ENCODE peak calls at places on chromosome 6, in nine cellular contexts. One of them, this sample, is unnamed. For H3K9me3, the result is how much of the 10 kb centered on the place peaks cover.

GRCh38 chr6:22467645-22468044 is 101.7 kb upstream of the HDGFL1 start:
- DNase-seq in CD8-positive, alpha-beta T cell: no peak
- DNase-seq in adipocyte: no peak
- DNase-seq in CD8-positive, alpha-beta memory T cell: no peak
- DNase-seq in IMR-90: no peak
- DNase-seq in breast epithelium: no peak
- DNase-seq in CD4-positive, alpha-beta memory T cell: no peak
- DNase-seq in heart left ventricle: no peak
- DNase-seq in hepatocyte: no peak
- DNase-seq in this sample: no peak

GRCh38 chr6:121881974-121882667 is 446.7 kb downstream of the GJA1 start:
- DNase-seq in IMR-90: peak
- DNase-seq in CD8-positive, alpha-beta T cell: no peak
- DNase-seq in hepatocyte: no peak
- DNase-seq in CD4-positive, alpha-beta memory T cell: no peak
- DNase-seq in heart left ventricle: no peak
- DNase-seq in adipocyte: peak
- DNase-seq in breast epithelium: no peak
- DNase-seq in CD8-positive, alpha-beta memory T cell: no peak
- DNase-seq in this sample: no peak

GRCh38 chr6:127186889-127187288 is 68.4 kb downstream of the RSPO3 start:
- DNase-seq in hepatocyte: peak
- DNase-seq in breast epithelium: no peak
- DNase-seq in adipocyte: no peak
- DNase-seq in CD8-positive, alpha-beta memory T cell: peak
- DNase-seq in IMR-90: no peak
- DNase-seq in CD8-positive, alpha-beta T cell: peak
- DNase-seq in heart left ventricle: peak
- DNase-seq in CD4-positive, alpha-beta memory T cell: peak
- DNase-seq in this sample: peak

GRCh38 chr6:86535141-86535540 is 402.2 kb upstream of the HTR1E start:
- DNase-seq in adipocyte: no peak
- DNase-seq in heart left ventricle: no peak
- DNase-seq in hepatocyte: peak
- DNase-seq in CD4-positive, alpha-beta memory T cell: no peak
- DNase-seq in breast epithelium: no peak
- DNase-seq in CD8-positive, alpha-beta memory T cell: no peak
- DNase-seq in CD8-positive, alpha-beta T cell: no peak
- DNase-seq in IMR-90: no peak
- DNase-seq in this sample: no peak

GRCh38 chr6:2990179-2990931 is 9.3 kb upstream of the NQO2 start:
- DNase-seq in CD4-positive, alpha-beta memory T cell: no peak
- DNase-seq in adipocyte: peak
- DNase-seq in CD8-positive, alpha-beta memory T cell: no peak
- DNase-seq in breast epithelium: no peak
- DNase-seq in heart left ventricle: no peak
- DNase-seq in hepatocyte: peak
- DNase-seq in IMR-90: no peak
- DNase-seq in CD8-positive, alpha-beta T cell: peak
- DNase-seq in this sample: no peak

GRCh38 chr6:27505209-27506027 is 32.5 kb upstream of the ZNF184 start:
- DNase-seq in CD8-positive, alpha-beta memory T cell: peak
- DNase-seq in adipocyte: peak
- DNase-seq in CD4-positive, alpha-beta memory T cell: peak
- DNase-seq in hepatocyte: peak
- DNase-seq in IMR-90: peak
- DNase-seq in breast epithelium: peak
- DNase-seq in heart left ventricle: no peak
- DNase-seq in CD8-positive, alpha-beta T cell: peak
- DNase-seq in this sample: peak

GRCh38 chr6:41625442-41625841 is 12.8 kb upstream of the MDFI start:
- DNase-seq in heart left ventricle: peak
- DNase-seq in IMR-90: no peak
- DNase-seq in CD4-positive, alpha-beta memory T cell: no peak
- DNase-seq in adipocyte: no peak
- DNase-seq in CD8-positive, alpha-beta memory T cell: peak
- DNase-seq in hepatocyte: no peak
- DNase-seq in breast epithelium: no peak
- DNase-seq in CD8-positive, alpha-beta T cell: no peak
- DNase-seq in this sample: no peak

GRCh38 chr6:36389353-36389752 is 1.9 kb upstream of the ETV7 start:
- DNase-seq in hepatocyte: no peak
- DNase-seq in adipocyte: no peak
- DNase-seq in CD8-positive, alpha-beta memory T cell: no peak
- DNase-seq in IMR-90: no peak
- DNase-seq in breast epithelium: no peak
- DNase-seq in CD4-positive, alpha-beta memory T cell: no peak
- DNase-seq in CD8-positive, alpha-beta T cell: no peak
- DNase-seq in heart left ventricle: no peak
- DNase-seq in this sample: no peak

GRCh38 chr6:104862456-104862855 is 2.7 kb upstream of the HACE1 start:
- DNase-seq in CD8-positive, alpha-beta T cell: no peak
- DNase-seq in CD8-positive, alpha-beta memory T cell: no peak
- DNase-seq in adipocyte: no peak
- DNase-seq in IMR-90: peak
- DNase-seq in hepatocyte: no peak
- DNase-seq in breast epithelium: no peak
- DNase-seq in CD4-positive, alpha-beta memory T cell: no peak
- DNase-seq in heart left ventricle: no peak
- DNase-seq in this sample: no peak

GRCh38 chr6:150001295-150001990 is 23.9 kb downstream of the RAET1L start:
- DNase-seq in CD8-positive, alpha-beta T cell: peak
- DNase-seq in hepatocyte: no peak
- DNase-seq in CD4-positive, alpha-beta memory T cell: no peak
- DNase-seq in IMR-90: no peak
- DNase-seq in CD8-positive, alpha-beta memory T cell: no peak
- DNase-seq in breast epithelium: no peak
- DNase-seq in heart left ventricle: no peak
- DNase-seq in adipocyte: no peak
- DNase-seq in this sample: no peak

GRCh38 chr6:41934278-41935189 is 7.1 kb downstream of the CCND3 start:
- DNase-seq in CD4-positive, alpha-beta memory T cell: no peak
- DNase-seq in breast epithelium: no peak
- DNase-seq in heart left ventricle: no peak
- DNase-seq in CD8-positive, alpha-beta T cell: no peak
- DNase-seq in IMR-90: no peak
- DNase-seq in CD8-positive, alpha-beta memory T cell: no peak
- DNase-seq in hepatocyte: no peak
- DNase-seq in adipocyte: no peak
- DNase-seq in this sample: no peak

GRCh38 chr6:91654844-91655192 is 1067.9 kb upstream of the MAP3K7 start:
- DNase-seq in CD4-positive, alpha-beta memory T cell: no peak
- DNase-seq in CD8-positive, alpha-beta T cell: no peak
- DNase-seq in breast epithelium: no peak
- DNase-seq in hepatocyte: no peak
- DNase-seq in adipocyte: no peak
- DNase-seq in IMR-90: no peak
- DNase-seq in heart left ventricle: no peak
- DNase-seq in CD8-positive, alpha-beta memory T cell: no peak
- DNase-seq in this sample: no peak

GRCh38 chr6:13696226-13696625 is 15.4 kb downstream of the RANBP9 start:
- DNase-seq in heart left ventricle: no peak
- DNase-seq in CD4-positive, alpha-beta memory T cell: no peak
- DNase-seq in CD8-positive, alpha-beta memory T cell: no peak
- DNase-seq in CD8-positive, alpha-beta T cell: no peak
- DNase-seq in IMR-90: peak
- DNase-seq in hepatocyte: no peak
- DNase-seq in breast epithelium: no peak
- DNase-seq in adipocyte: peak
- DNase-seq in this sample: no peak

GRCh38 chr6:327538-328183 is 35.4 kb downstream of the DUSP22 start:
- DNase-seq in heart left ventricle: no peak
- DNase-seq in CD4-positive, alpha-beta memory T cell: no peak
- DNase-seq in breast epithelium: no peak
- DNase-seq in hepatocyte: no peak
- DNase-seq in CD8-positive, alpha-beta memory T cell: no peak
- DNase-seq in CD8-positive, alpha-beta T cell: no peak
- DNase-seq in IMR-90: peak
- DNase-seq in adipocyte: peak
- DNase-seq in this sample: no peak
- H3K9me3 ChIP-seq in heart left ventricle: under half
- H3K9me3 ChIP-seq in CD4-positive, alpha-beta memory T cell: under half
- H3K9me3 ChIP-seq in breast epithelium: under half
- H3K9me3 ChIP-seq in hepatocyte: under half
- H3K9me3 ChIP-seq in CD8-positive, alpha-beta memory T cell: under half
- H3K9me3 ChIP-seq in CD8-positive, alpha-beta T cell: under half
- H3K9me3 ChIP-seq in IMR-90: under half
- H3K9me3 ChIP-seq in adipocyte: under half
- H3K9me3 ChIP-seq in this sample: under half

GRCh38 chr6:39995633-39996032 is 61.4 kb upstream of the MOCS1 start:
- DNase-seq in CD8-positive, alpha-beta T cell: no peak
- DNase-seq in IMR-90: no peak
- DNase-seq in hepatocyte: no peak
- DNase-seq in CD8-positive, alpha-beta memory T cell: no peak
- DNase-seq in breast epithelium: no peak
- DNase-seq in CD4-positive, alpha-beta memory T cell: no peak
- DNase-seq in adipocyte: no peak
- DNase-seq in heart left ventricle: no peak
- DNase-seq in this sample: no peak
- H3K9me3 ChIP-seq in CD8-positive, alpha-beta T cell: under half
- H3K9me3 ChIP-seq in IMR-90: under half
- H3K9me3 ChIP-seq in hepatocyte: under half
- H3K9me3 ChIP-seq in CD8-positive, alpha-beta memory T cell: under half
- H3K9me3 ChIP-seq in breast epithelium: under half
- H3K9me3 ChIP-seq in CD4-positive, alpha-beta memory T cell: under half
- H3K9me3 ChIP-seq in adipocyte: under half
- H3K9me3 ChIP-seq in heart left ventricle: under half
- H3K9me3 ChIP-seq in this sample: under half

DNA sequence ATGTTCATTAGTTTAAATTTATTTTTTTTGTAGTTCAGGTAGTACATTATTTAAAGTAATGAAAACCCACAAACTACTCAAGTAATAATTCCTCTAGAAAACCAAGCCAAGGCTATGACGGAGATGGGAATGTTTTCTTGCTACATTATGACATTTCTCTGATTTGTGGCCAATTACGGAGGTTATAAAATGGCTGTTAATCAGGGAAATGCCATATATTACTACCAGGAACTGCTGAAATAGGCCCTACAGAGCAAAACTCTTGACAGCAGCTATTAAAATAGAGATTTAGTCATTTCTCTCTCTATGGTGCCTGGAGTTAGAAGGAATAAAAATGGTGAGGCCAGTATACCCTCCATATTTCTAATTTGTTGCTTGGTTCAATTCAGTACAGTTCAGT is 280.0 kb downstream of the ARHGAP18 start:
- DNase-seq in IMR-90: no peak
- DNase-seq in CD8-positive, alpha-beta memory T cell: no peak
- DNase-seq in heart left ventricle: no peak
- DNase-seq in CD4-positive, alpha-beta memory T cell: no peak
- DNase-seq in breast epithelium: no peak
- DNase-seq in hepatocyte: no peak
- DNase-seq in CD8-positive, alpha-beta T cell: no peak
- DNase-seq in adipocyte: no peak
- DNase-seq in this sample: no peak
- H3K9me3 ChIP-seq in IMR-90: under half
- H3K9me3 ChIP-seq in CD8-positive, alpha-beta memory T cell: under half
- H3K9me3 ChIP-seq in heart left ventricle: under half
- H3K9me3 ChIP-seq in CD4-positive, alpha-beta memory T cell: under half
- H3K9me3 ChIP-seq in breast epithelium: under half
- H3K9me3 ChIP-seq in hepatocyte: under half
- H3K9me3 ChIP-seq in CD8-positive, alpha-beta T cell: under half
- H3K9me3 ChIP-seq in adipocyte: under half
- H3K9me3 ChIP-seq in this sample: under half

DNA sequence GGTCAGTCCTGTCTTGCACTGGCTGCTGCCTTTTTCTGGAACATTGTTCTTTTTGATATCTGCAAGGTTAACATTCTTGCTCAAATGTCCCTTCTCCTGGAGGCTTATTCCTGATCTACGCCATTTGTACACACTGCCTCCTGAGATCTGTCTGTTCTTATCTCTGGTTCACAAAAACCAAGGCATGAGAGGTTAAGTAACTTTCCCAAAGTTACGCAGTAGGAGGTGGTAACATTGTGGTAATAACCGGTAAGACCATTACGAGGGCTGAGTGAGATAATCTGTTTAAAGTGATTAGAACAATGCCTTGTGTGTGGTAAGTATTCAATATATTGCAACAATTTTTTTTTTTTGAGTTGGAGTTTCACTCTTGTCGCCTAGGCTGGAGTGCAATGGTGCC is 132.1 kb downstream of the FNDC1 start:
- DNase-seq in CD8-positive, alpha-beta T cell: no peak
- DNase-seq in CD8-positive, alpha-beta memory T cell: no peak
- DNase-seq in hepatocyte: no peak
- DNase-seq in breast epithelium: no peak
- DNase-seq in heart left ventricle: no peak
- DNase-seq in IMR-90: no peak
- DNase-seq in adipocyte: no peak
- DNase-seq in CD4-positive, alpha-beta memory T cell: no peak
- DNase-seq in this sample: no peak
- H3K9me3 ChIP-seq in CD8-positive, alpha-beta T cell: under half
- H3K9me3 ChIP-seq in CD8-positive, alpha-beta memory T cell: under half
- H3K9me3 ChIP-seq in hepatocyte: under half
- H3K9me3 ChIP-seq in breast epithelium: under half
- H3K9me3 ChIP-seq in heart left ventricle: under half
- H3K9me3 ChIP-seq in IMR-90: under half
- H3K9me3 ChIP-seq in adipocyte: under half
- H3K9me3 ChIP-seq in CD4-positive, alpha-beta memory T cell: under half
- H3K9me3 ChIP-seq in this sample: under half

GRCh38 chr6:148671952-148672351 is 74.9 kb upstream of the UST start:
- DNase-seq in CD8-positive, alpha-beta T cell: no peak
- DNase-seq in heart left ventricle: no peak
- DNase-seq in IMR-90: no peak
- DNase-seq in breast epithelium: no peak
- DNase-seq in CD8-positive, alpha-beta memory T cell: no peak
- DNase-seq in CD4-positive, alpha-beta memory T cell: no peak
- DNase-seq in adipocyte: no peak
- DNase-seq in hepatocyte: no peak
- DNase-seq in this sample: no peak

GRCh38 chr6:148671085-148671484 is 75.7 kb upstream of the UST start:
- DNase-seq in adipocyte: no peak
- DNase-seq in heart left ventricle: no peak
- DNase-seq in CD8-positive, alpha-beta memory T cell: no peak
- DNase-seq in CD8-positive, alpha-beta T cell: no peak
- DNase-seq in breast epithelium: no peak
- DNase-seq in CD4-positive, alpha-beta memory T cell: no peak
- DNase-seq in IMR-90: no peak
- DNase-seq in hepatocyte: no peak
- DNase-seq in this sample: no peak

DNA sequence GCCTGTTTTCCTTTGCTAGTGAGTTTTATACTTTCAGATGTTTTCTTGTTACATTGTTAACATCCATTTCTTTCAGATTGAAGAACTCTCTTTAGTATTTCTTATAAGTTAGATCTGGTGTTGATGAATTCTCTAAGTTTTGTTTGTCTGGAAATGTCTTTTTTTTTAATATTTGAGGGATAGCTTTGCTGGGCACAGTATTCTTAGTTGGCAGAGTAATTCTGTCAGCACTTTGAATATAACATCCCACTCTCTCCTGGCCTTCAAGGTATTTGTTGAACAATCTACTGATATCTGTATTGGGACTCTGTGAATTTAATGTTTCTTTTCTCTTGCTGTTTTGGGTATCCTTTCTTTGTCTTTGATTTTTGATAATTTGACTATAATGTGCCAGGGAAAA is 79.4 kb upstream of the UST start:
- DNase-seq in IMR-90: no peak
- DNase-seq in CD8-positive, alpha-beta memory T cell: no peak
- DNase-seq in breast epithelium: no peak
- DNase-seq in hepatocyte: no peak
- DNase-seq in adipocyte: no peak
- DNase-seq in heart left ventricle: no peak
- DNase-seq in CD8-positive, alpha-beta T cell: no peak
- DNase-seq in CD4-positive, alpha-beta memory T cell: no peak
- DNase-seq in this sample: no peak
- H3K9me3 ChIP-seq in IMR-90: under half
- H3K9me3 ChIP-seq in CD8-positive, alpha-beta memory T cell: under half
- H3K9me3 ChIP-seq in breast epithelium: under half
- H3K9me3 ChIP-seq in hepatocyte: under half
- H3K9me3 ChIP-seq in adipocyte: under half
- H3K9me3 ChIP-seq in heart left ventricle: under half
- H3K9me3 ChIP-seq in CD8-positive, alpha-beta T cell: under half
- H3K9me3 ChIP-seq in CD4-positive, alpha-beta memory T cell: under half
- H3K9me3 ChIP-seq in this sample: under half

This sample was measured in T-helper 17 cell.